ENCODE peak calls at places on chromosomes 5 and 9, in five cellular contexts. One of them, this sample, is unnamed. For H3K27me3, the result is how much of the 10 kb centered on the place peaks cover.

GRCh38 chr5:178546675-178547033 is 43.5 kb downstream of the COL23A1 start:
- DNase-seq in fibroblast of lung: no peak
- DNase-seq in GM12878: no peak
- DNase-seq in WERI-Rb-1: no peak
- DNase-seq in CD8-positive, alpha-beta T cell: no peak
- DNase-seq in this sample: peak

GRCh38 chr9:117091529-117091928 is 323.3 kb downstream of the ASTN2 start:
- DNase-seq in fibroblast of lung: no peak
- DNase-seq in GM12878: no peak
- DNase-seq in WERI-Rb-1: no peak
- DNase-seq in CD8-positive, alpha-beta T cell: no peak
- DNase-seq in this sample: no peak

GRCh38 chr9:437066-438015 is 222.7 kb downstream of the DOCK8 start:
- DNase-seq in fibroblast of lung: peak
- DNase-seq in GM12878: no peak
- DNase-seq in WERI-Rb-1: no peak
- DNase-seq in CD8-positive, alpha-beta T cell: no peak
- DNase-seq in this sample: no peak

GRCh38 chr9:84711936-84712335 is 42.4 kb downstream of the NTRK2 start:
- DNase-seq in fibroblast of lung: peak
- DNase-seq in GM12878: no peak
- DNase-seq in WERI-Rb-1: no peak
- DNase-seq in CD8-positive, alpha-beta T cell: no peak
- DNase-seq in this sample: no peak

GRCh38 chr5:158843305-158843704 is 256.4 kb downstream of the EBF1 start:
- DNase-seq in fibroblast of lung: no peak
- DNase-seq in GM12878: no peak
- DNase-seq in WERI-Rb-1: peak
- DNase-seq in CD8-positive, alpha-beta T cell: no peak
- DNase-seq in this sample: no peak

GRCh38 chr5:126499742-126500396 is 76.7 kb downstream of the GRAMD2B start:
- DNase-seq in fibroblast of lung: no peak
- DNase-seq in GM12878: no peak
- DNase-seq in WERI-Rb-1: no peak
- DNase-seq in CD8-positive, alpha-beta T cell: peak
- DNase-seq in this sample: no peak

GRCh38 chr5:35828092-35828598 is 28.5 kb upstream of the IL7R start:
- DNase-seq in fibroblast of lung: no peak
- DNase-seq in GM12878: no peak
- DNase-seq in WERI-Rb-1: no peak
- DNase-seq in CD8-positive, alpha-beta T cell: no peak
- DNase-seq in this sample: no peak

GRCh38 chr5:142883025-142883424 is 112.8 kb downstream of the ARHGAP26 start:
- DNase-seq in fibroblast of lung: peak
- DNase-seq in GM12878: no peak
- DNase-seq in WERI-Rb-1: no peak
- DNase-seq in CD8-positive, alpha-beta T cell: no peak
- DNase-seq in this sample: no peak

GRCh38 chr9:115847245-115847644 is 306.3 kb upstream of the PAPPA start:
- DNase-seq in fibroblast of lung: peak
- DNase-seq in GM12878: no peak
- DNase-seq in WERI-Rb-1: no peak
- DNase-seq in CD8-positive, alpha-beta T cell: no peak
- DNase-seq in this sample: no peak

GRCh38 chr9:121607434-121608248 is 43.8 kb upstream of the DAB2IP start:
- DNase-seq in fibroblast of lung: peak
- DNase-seq in GM12878: no peak
- DNase-seq in WERI-Rb-1: peak
- DNase-seq in CD8-positive, alpha-beta T cell: no peak
- DNase-seq in this sample: peak

GRCh38 chr5:108280248-108280647 is 101.7 kb downstream of the FBXL17 start:
- DNase-seq in fibroblast of lung: no peak
- DNase-seq in GM12878: no peak
- DNase-seq in WERI-Rb-1: no peak
- DNase-seq in CD8-positive, alpha-beta T cell: no peak
- DNase-seq in this sample: no peak

GRCh38 chr9:134406366-134407122 is 80.3 kb downstream of the RXRA start:
- DNase-seq in fibroblast of lung: no peak
- DNase-seq in GM12878: no peak
- DNase-seq in WERI-Rb-1: no peak
- DNase-seq in CD8-positive, alpha-beta T cell: no peak
- DNase-seq in this sample: no peak

GRCh38 chr9:37943329-37944265 is 39.7 kb upstream of the SLC25A51 start:
- DNase-seq in fibroblast of lung: peak
- DNase-seq in GM12878: no peak
- DNase-seq in WERI-Rb-1: no peak
- DNase-seq in CD8-positive, alpha-beta T cell: no peak
- DNase-seq in this sample: no peak

GRCh38 chr5:161544350-161544765 is 2.2 kb downstream of the GABRB2 start:
- DNase-seq in fibroblast of lung: peak
- DNase-seq in GM12878: no peak
- DNase-seq in WERI-Rb-1: peak
- DNase-seq in CD8-positive, alpha-beta T cell: peak
- DNase-seq in this sample: no peak

GRCh38 chr9:85703398-85703797 is 38.4 kb downstream of the AGTPBP1 start:
- DNase-seq in fibroblast of lung: peak
- DNase-seq in GM12878: no peak
- DNase-seq in WERI-Rb-1: no peak
- DNase-seq in CD8-positive, alpha-beta T cell: no peak
- DNase-seq in this sample: no peak

GRCh38 chr5:66814146-66814991 is 218.2 kb downstream of the MAST4 start:
- DNase-seq in fibroblast of lung: peak
- DNase-seq in GM12878: peak
- DNase-seq in WERI-Rb-1: peak
- DNase-seq in CD8-positive, alpha-beta T cell: peak
- DNase-seq in this sample: no peak

GRCh38 chr5:1075555-1075881 is 36.3 kb downstream of the SLC12A7 start:
- DNase-seq in fibroblast of lung: no peak
- DNase-seq in GM12878: no peak
- DNase-seq in WERI-Rb-1: no peak
- DNase-seq in CD8-positive, alpha-beta T cell: no peak
- DNase-seq in this sample: no peak

GRCh38 chr5:140549237-140550144 is 2.0 kb downstream of the EIF4EBP3 start:
- DNase-seq in fibroblast of lung: peak
- DNase-seq in GM12878: no peak
- DNase-seq in WERI-Rb-1: no peak
- DNase-seq in CD8-positive, alpha-beta T cell: no peak
- DNase-seq in this sample: no peak

GRCh38 chr9:79847074-79847473 is 275.3 kb downstream of the TLE4 start:
- DNase-seq in fibroblast of lung: no peak
- DNase-seq in GM12878: no peak
- DNase-seq in WERI-Rb-1: no peak
- DNase-seq in CD8-positive, alpha-beta T cell: no peak
- DNase-seq in this sample: no peak

GRCh38 chr9:104280216-104280585 is 186.1 kb downstream of the SMC2 start:
- DNase-seq in fibroblast of lung: peak
- DNase-seq in GM12878: no peak
- DNase-seq in WERI-Rb-1: no peak
- DNase-seq in CD8-positive, alpha-beta T cell: no peak
- DNase-seq in this sample: no peak

GRCh38 chr5:37208883-37209808 is 40.0 kb downstream of the CPLANE1 start:
- DNase-seq in fibroblast of lung: peak
- DNase-seq in GM12878: no peak
- DNase-seq in WERI-Rb-1: no peak
- DNase-seq in CD8-positive, alpha-beta T cell: no peak
- DNase-seq in this sample: peak

GRCh38 chr9:94623253-94623652 is 16.1 kb downstream of the FBP1 start:
- DNase-seq in fibroblast of lung: peak
- DNase-seq in GM12878: no peak
- DNase-seq in WERI-Rb-1: peak
- DNase-seq in CD8-positive, alpha-beta T cell: no peak
- DNase-seq in this sample: no peak

GRCh38 chr5:113514263-113514590 is 733 bp downstream of the YTHDC2 start:
- DNase-seq in fibroblast of lung: no peak
- DNase-seq in GM12878: no peak
- DNase-seq in WERI-Rb-1: no peak
- DNase-seq in CD8-positive, alpha-beta T cell: no peak
- DNase-seq in this sample: no peak

GRCh38 chr9:14741369-14741768 is 18.8 kb upstream of the CER1 start:
- DNase-seq in fibroblast of lung: no peak
- DNase-seq in GM12878: no peak
- DNase-seq in WERI-Rb-1: no peak
- DNase-seq in CD8-positive, alpha-beta T cell: no peak
- DNase-seq in this sample: no peak

GRCh38 chr5:123116063-123116462 is 27.0 kb downstream of the PRDM6 start:
- DNase-seq in fibroblast of lung: peak
- DNase-seq in GM12878: no peak
- DNase-seq in WERI-Rb-1: no peak
- DNase-seq in CD8-positive, alpha-beta T cell: no peak
- DNase-seq in this sample: no peak

GRCh38 chr9:96505316-96505991 is 55.5 kb downstream of the HABP4 start:
- DNase-seq in fibroblast of lung: no peak
- DNase-seq in GM12878: no peak
- DNase-seq in WERI-Rb-1: no peak
- DNase-seq in CD8-positive, alpha-beta T cell: no peak
- DNase-seq in this sample: no peak

GRCh38 chr9:135130266-135130976 is 43.0 kb downstream of the OLFM1 start:
- DNase-seq in fibroblast of lung: peak
- DNase-seq in GM12878: peak
- DNase-seq in WERI-Rb-1: no peak
- DNase-seq in CD8-positive, alpha-beta T cell: no peak
- DNase-seq in this sample: no peak

GRCh38 chr9:36319806-36320205 is 61.6 kb upstream of the GNE start:
- DNase-seq in fibroblast of lung: no peak
- DNase-seq in GM12878: no peak
- DNase-seq in WERI-Rb-1: no peak
- DNase-seq in CD8-positive, alpha-beta T cell: no peak
- DNase-seq in this sample: no peak

GRCh38 chr5:175803254-175803653 is 68.1 kb upstream of the CPLX2 start:
- DNase-seq in fibroblast of lung: no peak
- DNase-seq in GM12878: no peak
- DNase-seq in WERI-Rb-1: no peak
- DNase-seq in CD8-positive, alpha-beta T cell: no peak
- DNase-seq in this sample: no peak

DNA sequence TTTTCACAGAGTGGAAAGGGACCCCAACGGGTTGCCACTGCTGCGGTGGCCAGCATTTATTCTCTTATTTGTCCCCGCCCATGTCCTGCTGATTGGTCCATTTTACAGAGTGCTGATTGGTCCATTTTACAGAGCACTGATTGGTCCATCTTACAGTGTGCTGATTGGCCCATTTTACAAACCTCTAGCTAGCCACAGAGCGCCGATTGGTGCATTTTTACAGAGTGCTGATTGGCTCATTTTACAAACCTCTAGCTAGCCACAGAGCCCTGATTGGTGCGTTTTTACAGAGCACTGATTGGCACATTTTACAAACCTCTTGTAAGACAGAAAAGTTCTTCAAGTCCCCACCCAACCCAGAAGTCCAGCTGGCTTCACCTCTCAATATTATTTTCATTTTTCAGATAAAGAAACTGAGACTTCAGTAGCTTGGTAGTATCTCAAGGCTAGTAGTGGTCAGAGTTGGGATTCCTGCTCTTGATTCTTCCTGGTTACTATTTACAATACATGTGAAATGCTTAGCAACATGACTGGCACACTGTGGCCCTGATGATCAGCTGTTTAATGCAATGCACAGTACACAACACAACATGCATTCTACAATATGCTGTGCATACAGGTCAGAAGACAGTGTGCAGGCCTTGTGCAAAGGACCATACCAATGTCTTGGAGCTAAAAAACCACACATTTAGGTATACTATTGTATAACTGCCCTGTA is 63.6 kb upstream of the BOD1 start:
- DNase-seq in fibroblast of lung: no peak
- DNase-seq in GM12878: peak
- DNase-seq in WERI-Rb-1: no peak
- DNase-seq in CD8-positive, alpha-beta T cell: no peak
- DNase-seq in this sample: no peak
- H3K27me3 ChIP-seq in fibroblast of lung: under half
- H3K27me3 ChIP-seq in GM12878: under half
- H3K27me3 ChIP-seq in WERI-Rb-1: under half
- H3K27me3 ChIP-seq in CD8-positive, alpha-beta T cell: under half
- H3K27me3 ChIP-seq in this sample: under half

DNA sequence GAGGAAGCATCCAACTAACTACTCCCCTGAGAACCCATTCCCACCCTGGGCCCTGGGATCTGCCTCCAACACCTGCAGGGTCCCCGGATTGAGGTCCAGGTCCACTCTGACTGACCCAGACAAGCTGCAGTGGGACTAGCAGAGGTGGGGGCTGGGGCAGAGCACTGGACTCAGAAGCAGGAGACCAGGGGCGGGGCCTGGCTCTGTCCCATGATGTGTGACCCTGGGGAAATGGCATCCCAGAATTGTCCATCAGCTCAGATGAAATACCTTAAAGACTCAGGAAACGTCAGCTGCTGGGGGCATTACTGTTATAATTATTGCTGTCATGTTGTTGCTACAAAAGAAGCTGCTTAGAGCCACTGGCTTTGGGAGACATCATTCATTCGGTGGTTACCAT is 202.4 kb downstream of the C9orf50 start:
- DNase-seq in fibroblast of lung: no peak
- DNase-seq in GM12878: no peak
- DNase-seq in WERI-Rb-1: no peak
- DNase-seq in CD8-positive, alpha-beta T cell: no peak
- DNase-seq in this sample: no peak
- H3K27me3 ChIP-seq in fibroblast of lung: under half
- H3K27me3 ChIP-seq in GM12878: under half
- H3K27me3 ChIP-seq in WERI-Rb-1: under half
- H3K27me3 ChIP-seq in CD8-positive, alpha-beta T cell: under half
- H3K27me3 ChIP-seq in this sample: under half

GRCh38 chr5:59536875-59537274 is 356.7 kb downstream of the PDE4D start:
- DNase-seq in fibroblast of lung: no peak
- DNase-seq in GM12878: no peak
- DNase-seq in WERI-Rb-1: no peak
- DNase-seq in CD8-positive, alpha-beta T cell: no peak
- DNase-seq in this sample: no peak

GRCh38 chr5:59538080-59538479 is 355.4 kb downstream of the PDE4D start:
- DNase-seq in fibroblast of lung: no peak
- DNase-seq in GM12878: no peak
- DNase-seq in WERI-Rb-1: no peak
- DNase-seq in CD8-positive, alpha-beta T cell: no peak
- DNase-seq in this sample: no peak

GRCh38 chr5:59532979-59533729 is 360.4 kb downstream of the PDE4D start:
- DNase-seq in fibroblast of lung: no peak
- DNase-seq in GM12878: no peak
- DNase-seq in WERI-Rb-1: no peak
- DNase-seq in CD8-positive, alpha-beta T cell: no peak
- DNase-seq in this sample: no peak

GRCh38 chr5:59535561-59535960 is 358.0 kb downstream of the PDE4D start:
- DNase-seq in fibroblast of lung: no peak
- DNase-seq in GM12878: no peak
- DNase-seq in WERI-Rb-1: no peak
- DNase-seq in CD8-positive, alpha-beta T cell: no peak
- DNase-seq in this sample: no peak

DNA sequence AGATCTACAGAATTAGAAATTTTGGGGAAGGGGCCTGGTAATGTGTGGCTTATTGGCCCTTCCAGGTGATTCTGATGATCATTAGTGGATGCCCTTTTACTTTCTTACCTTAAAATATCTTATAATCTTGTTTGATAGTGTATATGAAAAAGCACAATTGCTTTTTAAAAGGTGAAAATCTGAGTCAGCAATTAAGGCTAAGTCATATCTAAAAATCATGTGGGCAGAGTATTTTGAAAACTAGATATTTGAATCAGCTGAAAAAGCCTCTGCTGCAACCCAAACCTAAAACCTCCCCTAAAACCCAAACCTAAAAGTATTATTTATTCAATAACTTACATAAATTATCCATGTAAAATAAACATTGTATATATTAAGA is 359.8 kb downstream of the PDE4D start:
- DNase-seq in fibroblast of lung: no peak
- DNase-seq in GM12878: no peak
- DNase-seq in WERI-Rb-1: no peak
- DNase-seq in CD8-positive, alpha-beta T cell: no peak
- DNase-seq in this sample: no peak
- H3K27me3 ChIP-seq in fibroblast of lung: under half
- H3K27me3 ChIP-seq in GM12878: under half
- H3K27me3 ChIP-seq in WERI-Rb-1: under half
- H3K27me3 ChIP-seq in CD8-positive, alpha-beta T cell: under half
- H3K27me3 ChIP-seq in this sample: under half

GRCh38 chr5:2739360-2740050 is 12.0 kb downstream of the IRX2 start:
- DNase-seq in fibroblast of lung: no peak
- DNase-seq in GM12878: no peak
- DNase-seq in WERI-Rb-1: peak
- DNase-seq in CD8-positive, alpha-beta T cell: no peak
- DNase-seq in this sample: no peak
- H3K27me3 ChIP-seq in fibroblast of lung: under half
- H3K27me3 ChIP-seq in GM12878: under half
- H3K27me3 ChIP-seq in WERI-Rb-1: under half
- H3K27me3 ChIP-seq in CD8-positive, alpha-beta T cell: under half
- H3K27me3 ChIP-seq in this sample: half or more